ENCODE peak calls at places on chromosomes 5 and 9, in ten cellular contexts. S, O, P, T, Z, G, V, X, H and U are unnamed samples.

GRCh38 chr9:70924905-70925547 is 196.4 kb downstream of the TRPM3 start:
- DNase-seq in X (no peak), H (peak), S (peak), P (peak), O (peak), Z (peak), T (no peak), G (peak), V (peak), U (peak)

GRCh38 chr9:14824481-14824880 is 85.7 kb downstream of the FREM1 start:
- DNase-seq in H (no peak), O (no peak), V (no peak), S (no peak), P (no peak), G (no peak), Z (no peak), T (no peak), X (no peak), U (no peak)

GRCh38 chr5:158543539-158544387 is 556.0 kb downstream of the EBF1 start:
- DNase-seq in S (no peak), Z (peak), G (peak), T (no peak), O (no peak), X (no peak), H (no peak), P (no peak), V (peak), U (no peak)

GRCh38 chr5:68528877-68529276 is 313.3 kb downstream of the PIK3R1 start:
- DNase-seq in X (no peak), P (no peak), O (no peak), T (no peak), V (peak), G (no peak), H (no peak), S (no peak), Z (no peak), U (no peak)

GRCh38 chr9:18238752-18239151 is 235.2 kb upstream of the ADAMTSL1 start:
- DNase-seq in V (peak), H (no peak), Z (peak), G (no peak), P (no peak), T (no peak), O (no peak), S (no peak), X (no peak), U (no peak)

GRCh38 chr9:107660976-107661375 is 171.4 kb upstream of the KLF4 start:
- DNase-seq in S (no peak), H (no peak), Z (no peak), X (no peak), P (no peak), O (no peak), V (no peak), T (no peak), G (no peak), U (no peak)

GRCh38 chr5:141560141-141560540 is 58.7 kb downstream of the DIAPH1 start:
- DNase-seq in S (no peak), V (peak), X (no peak), O (peak), G (no peak), T (no peak), H (peak), Z (peak), P (peak), U (no peak)

GRCh38 chr9:38162332-38162985 is 93.4 kb upstream of the SHB start:
- DNase-seq in S (no peak), X (peak), P (no peak), T (no peak), H (no peak), Z (no peak), O (no peak), V (no peak), G (no peak), U (no peak)

GRCh38 chr5:161547573-161548471 is 1.3 kb upstream of the GABRB2 start:
- DNase-seq in G (no peak), P (peak), O (no peak), S (peak), V (peak), H (peak), Z (no peak), T (no peak), X (peak), U (peak)

GRCh38 chr9:77726289-77726688 is 78.2 kb upstream of the GNA14 start:
- DNase-seq in H (no peak), X (no peak), G (no peak), V (no peak), S (no peak), T (no peak), P (no peak), O (no peak), Z (no peak), U (no peak)

GRCh38 chr9:129442791-129443511 is 177.9 kb downstream of the C9orf50 start:
- DNase-seq in S (no peak), V (no peak), P (peak), O (no peak), X (no peak), H (no peak), Z (no peak), G (no peak), T (no peak), U (no peak)

GRCh38 chr5:68217476-68217984 is 2.0 kb downstream of the PIK3R1 start:
- DNase-seq in H (no peak), P (no peak), V (no peak), S (no peak), Z (no peak), X (peak), T (no peak), G (no peak), O (no peak), U (no peak)

GRCh38 chr5:142143878-142144277 is 35.3 kb downstream of the NDFIP1 start:
- DNase-seq in G (no peak), X (no peak), T (no peak), O (peak), H (peak), Z (no peak), V (peak), S (no peak), P (no peak), U (peak)

GRCh38 chr5:177446184-177447065 is at the start of gene PRR7:
- DNase-seq in S (peak), G (peak), P (peak), T (peak), O (peak), Z (no peak), X (peak), V (peak), H (peak), U (peak)

GRCh38 chr9:34993502-34994428 is 4.2 kb downstream of the DNAJB5 start:
- DNase-seq in Z (no peak), V (peak), X (peak), S (no peak), P (peak), O (peak), T (peak), H (no peak), G (peak), U (no peak)